ENCODE peak calls at places on chromosomes 4 and X, in nine cellular contexts. One of them, this sample, is unnamed.

GRCh38 chrX:46683023-46683422 is 75.9 kb downstream of the SLC9A7 start:
- DNase-seq in HEK293T: no peak
- DNase-seq in stimulated activated CD8-positive, alpha-beta memory T cell treated with anti-CD3 and anti-CD28 coated beads, Interleukin-12 subunit alpha, Interleukin-12 subunit beta, amount 100 ng/mL, for 4 hours: no peak
- DNase-seq in neural crest cell: no peak
- DNase-seq in mucosa of gallbladder: no peak
- DNase-seq in stimulated activated CD4-positive, alpha-beta T cell treated with anti-CD3 and anti-CD28 coated beads, Interleukin-12 subunit alpha, Interleukin-12 subunit beta, amount 100 ng/mL, for 4 hours: no peak
- DNase-seq in iris pigment epithelial cell: peak
- DNase-seq in astrocyte: peak
- DNase-seq in ovary: no peak
- DNase-seq in this sample: no peak

GRCh38 chrX:117138070-117138469 is 675.3 kb upstream of the CT83 start:
- DNase-seq in HEK293T: no peak
- DNase-seq in stimulated activated CD8-positive, alpha-beta memory T cell treated with anti-CD3 and anti-CD28 coated beads, Interleukin-12 subunit alpha, Interleukin-12 subunit beta, amount 100 ng/mL, for 4 hours: no peak
- DNase-seq in neural crest cell: no peak
- DNase-seq in mucosa of gallbladder: no peak
- DNase-seq in stimulated activated CD4-positive, alpha-beta T cell treated with anti-CD3 and anti-CD28 coated beads, Interleukin-12 subunit alpha, Interleukin-12 subunit beta, amount 100 ng/mL, for 4 hours: no peak
- DNase-seq in iris pigment epithelial cell: no peak
- DNase-seq in astrocyte: no peak
- DNase-seq in ovary: no peak
- DNase-seq in this sample: no peak

GRCh38 chr4:153763404-153763803 is 3.6 kb upstream of the RNF175 start:
- DNase-seq in HEK293T: no peak
- DNase-seq in stimulated activated CD8-positive, alpha-beta memory T cell treated with anti-CD3 and anti-CD28 coated beads, Interleukin-12 subunit alpha, Interleukin-12 subunit beta, amount 100 ng/mL, for 4 hours: no peak
- DNase-seq in neural crest cell: no peak
- DNase-seq in mucosa of gallbladder: no peak
- DNase-seq in stimulated activated CD4-positive, alpha-beta T cell treated with anti-CD3 and anti-CD28 coated beads, Interleukin-12 subunit alpha, Interleukin-12 subunit beta, amount 100 ng/mL, for 4 hours: no peak
- DNase-seq in iris pigment epithelial cell: no peak
- DNase-seq in astrocyte: no peak
- DNase-seq in ovary: no peak
- DNase-seq in this sample: peak

GRCh38 chrX:27598312-27598711 is 8.2 kb downstream of the DCAF8L2 start:
- DNase-seq in HEK293T: no peak
- DNase-seq in stimulated activated CD8-positive, alpha-beta memory T cell treated with anti-CD3 and anti-CD28 coated beads, Interleukin-12 subunit alpha, Interleukin-12 subunit beta, amount 100 ng/mL, for 4 hours: no peak
- DNase-seq in neural crest cell: no peak
- DNase-seq in mucosa of gallbladder: peak
- DNase-seq in stimulated activated CD4-positive, alpha-beta T cell treated with anti-CD3 and anti-CD28 coated beads, Interleukin-12 subunit alpha, Interleukin-12 subunit beta, amount 100 ng/mL, for 4 hours: no peak
- DNase-seq in iris pigment epithelial cell: peak
- DNase-seq in astrocyte: peak
- DNase-seq in ovary: peak
- DNase-seq in this sample: no peak

GRCh38 chr4:143406523-143406922 is 69.8 kb downstream of the GAB1 start:
- DNase-seq in HEK293T: no peak
- DNase-seq in stimulated activated CD8-positive, alpha-beta memory T cell treated with anti-CD3 and anti-CD28 coated beads, Interleukin-12 subunit alpha, Interleukin-12 subunit beta, amount 100 ng/mL, for 4 hours: no peak
- DNase-seq in neural crest cell: no peak
- DNase-seq in mucosa of gallbladder: peak
- DNase-seq in stimulated activated CD4-positive, alpha-beta T cell treated with anti-CD3 and anti-CD28 coated beads, Interleukin-12 subunit alpha, Interleukin-12 subunit beta, amount 100 ng/mL, for 4 hours: no peak
- DNase-seq in iris pigment epithelial cell: peak
- DNase-seq in astrocyte: peak
- DNase-seq in ovary: no peak
- DNase-seq in this sample: no peak

GRCh38 chrX:136752796-136753195 is 27.9 kb downstream of the ARHGEF6 start:
- DNase-seq in HEK293T: no peak
- DNase-seq in stimulated activated CD8-positive, alpha-beta memory T cell treated with anti-CD3 and anti-CD28 coated beads, Interleukin-12 subunit alpha, Interleukin-12 subunit beta, amount 100 ng/mL, for 4 hours: no peak
- DNase-seq in neural crest cell: no peak
- DNase-seq in mucosa of gallbladder: no peak
- DNase-seq in stimulated activated CD4-positive, alpha-beta T cell treated with anti-CD3 and anti-CD28 coated beads, Interleukin-12 subunit alpha, Interleukin-12 subunit beta, amount 100 ng/mL, for 4 hours: no peak
- DNase-seq in iris pigment epithelial cell: no peak
- DNase-seq in astrocyte: no peak
- DNase-seq in ovary: no peak
- DNase-seq in this sample: no peak

GRCh38 chr4:142416711-142417275 is 429.3 kb downstream of the INPP4B start:
- DNase-seq in HEK293T: no peak
- DNase-seq in stimulated activated CD8-positive, alpha-beta memory T cell treated with anti-CD3 and anti-CD28 coated beads, Interleukin-12 subunit alpha, Interleukin-12 subunit beta, amount 100 ng/mL, for 4 hours: no peak
- DNase-seq in neural crest cell: no peak
- DNase-seq in mucosa of gallbladder: no peak
- DNase-seq in stimulated activated CD4-positive, alpha-beta T cell treated with anti-CD3 and anti-CD28 coated beads, Interleukin-12 subunit alpha, Interleukin-12 subunit beta, amount 100 ng/mL, for 4 hours: no peak
- DNase-seq in iris pigment epithelial cell: peak
- DNase-seq in astrocyte: peak
- DNase-seq in ovary: no peak
- DNase-seq in this sample: no peak

GRCh38 chr4:23728393-23728792 is 161.5 kb downstream of the PPARGC1A start:
- DNase-seq in HEK293T: no peak
- DNase-seq in stimulated activated CD8-positive, alpha-beta memory T cell treated with anti-CD3 and anti-CD28 coated beads, Interleukin-12 subunit alpha, Interleukin-12 subunit beta, amount 100 ng/mL, for 4 hours: no peak
- DNase-seq in neural crest cell: no peak
- DNase-seq in mucosa of gallbladder: no peak
- DNase-seq in stimulated activated CD4-positive, alpha-beta T cell treated with anti-CD3 and anti-CD28 coated beads, Interleukin-12 subunit alpha, Interleukin-12 subunit beta, amount 100 ng/mL, for 4 hours: no peak
- DNase-seq in iris pigment epithelial cell: peak
- DNase-seq in astrocyte: peak
- DNase-seq in ovary: no peak
- DNase-seq in this sample: no peak

GRCh38 chrX:102720237-102721168 is at the start of gene GPRASP3:
- DNase-seq in HEK293T: peak
- DNase-seq in stimulated activated CD8-positive, alpha-beta memory T cell treated with anti-CD3 and anti-CD28 coated beads, Interleukin-12 subunit alpha, Interleukin-12 subunit beta, amount 100 ng/mL, for 4 hours: peak
- DNase-seq in neural crest cell: no peak
- DNase-seq in mucosa of gallbladder: peak
- DNase-seq in stimulated activated CD4-positive, alpha-beta T cell treated with anti-CD3 and anti-CD28 coated beads, Interleukin-12 subunit alpha, Interleukin-12 subunit beta, amount 100 ng/mL, for 4 hours: peak
- DNase-seq in iris pigment epithelial cell: peak
- DNase-seq in astrocyte: peak
- DNase-seq in ovary: peak
- DNase-seq in this sample: no peak

GRCh38 chrX:27463187-27463586 is at the start of gene PPP4R3C:
- DNase-seq in HEK293T: no peak
- DNase-seq in stimulated activated CD8-positive, alpha-beta memory T cell treated with anti-CD3 and anti-CD28 coated beads, Interleukin-12 subunit alpha, Interleukin-12 subunit beta, amount 100 ng/mL, for 4 hours: no peak
- DNase-seq in neural crest cell: no peak
- DNase-seq in mucosa of gallbladder: no peak
- DNase-seq in stimulated activated CD4-positive, alpha-beta T cell treated with anti-CD3 and anti-CD28 coated beads, Interleukin-12 subunit alpha, Interleukin-12 subunit beta, amount 100 ng/mL, for 4 hours: no peak
- DNase-seq in iris pigment epithelial cell: no peak
- DNase-seq in astrocyte: no peak
- DNase-seq in ovary: no peak
- DNase-seq in this sample: no peak

GRCh38 chr4:8106451-8107025 is 52.1 kb downstream of the ABLIM2 start:
- DNase-seq in HEK293T: no peak
- DNase-seq in stimulated activated CD8-positive, alpha-beta memory T cell treated with anti-CD3 and anti-CD28 coated beads, Interleukin-12 subunit alpha, Interleukin-12 subunit beta, amount 100 ng/mL, for 4 hours: no peak
- DNase-seq in neural crest cell: no peak
- DNase-seq in mucosa of gallbladder: no peak
- DNase-seq in stimulated activated CD4-positive, alpha-beta T cell treated with anti-CD3 and anti-CD28 coated beads, Interleukin-12 subunit alpha, Interleukin-12 subunit beta, amount 100 ng/mL, for 4 hours: no peak
- DNase-seq in iris pigment epithelial cell: no peak
- DNase-seq in astrocyte: no peak
- DNase-seq in ovary: no peak
- DNase-seq in this sample: no peak

GRCh38 chr4:23438764-23439163 is 451.1 kb downstream of the PPARGC1A start:
- DNase-seq in HEK293T: no peak
- DNase-seq in stimulated activated CD8-positive, alpha-beta memory T cell treated with anti-CD3 and anti-CD28 coated beads, Interleukin-12 subunit alpha, Interleukin-12 subunit beta, amount 100 ng/mL, for 4 hours: no peak
- DNase-seq in neural crest cell: no peak
- DNase-seq in mucosa of gallbladder: no peak
- DNase-seq in stimulated activated CD4-positive, alpha-beta T cell treated with anti-CD3 and anti-CD28 coated beads, Interleukin-12 subunit alpha, Interleukin-12 subunit beta, amount 100 ng/mL, for 4 hours: no peak
- DNase-seq in iris pigment epithelial cell: no peak
- DNase-seq in astrocyte: peak
- DNase-seq in ovary: no peak
- DNase-seq in this sample: no peak

GRCh38 chrX:13029831-13030771 is 14.3 kb downstream of the FAM9C start:
- DNase-seq in HEK293T: no peak
- DNase-seq in stimulated activated CD8-positive, alpha-beta memory T cell treated with anti-CD3 and anti-CD28 coated beads, Interleukin-12 subunit alpha, Interleukin-12 subunit beta, amount 100 ng/mL, for 4 hours: no peak
- DNase-seq in neural crest cell: no peak
- DNase-seq in mucosa of gallbladder: no peak
- DNase-seq in stimulated activated CD4-positive, alpha-beta T cell treated with anti-CD3 and anti-CD28 coated beads, Interleukin-12 subunit alpha, Interleukin-12 subunit beta, amount 100 ng/mL, for 4 hours: no peak
- DNase-seq in iris pigment epithelial cell: no peak
- DNase-seq in astrocyte: no peak
- DNase-seq in ovary: no peak
- DNase-seq in this sample: no peak

GRCh38 chr4:1479454-1479853 is 73.2 kb upstream of the NKX1-1 start:
- DNase-seq in HEK293T: no peak
- DNase-seq in stimulated activated CD8-positive, alpha-beta memory T cell treated with anti-CD3 and anti-CD28 coated beads, Interleukin-12 subunit alpha, Interleukin-12 subunit beta, amount 100 ng/mL, for 4 hours: no peak
- DNase-seq in neural crest cell: no peak
- DNase-seq in mucosa of gallbladder: no peak
- DNase-seq in stimulated activated CD4-positive, alpha-beta T cell treated with anti-CD3 and anti-CD28 coated beads, Interleukin-12 subunit alpha, Interleukin-12 subunit beta, amount 100 ng/mL, for 4 hours: no peak
- DNase-seq in iris pigment epithelial cell: no peak
- DNase-seq in astrocyte: no peak
- DNase-seq in ovary: peak
- DNase-seq in this sample: no peak

GRCh38 chrX:10447577-10448214 is 172.7 kb downstream of the MID1 start:
- DNase-seq in HEK293T: no peak
- DNase-seq in stimulated activated CD8-positive, alpha-beta memory T cell treated with anti-CD3 and anti-CD28 coated beads, Interleukin-12 subunit alpha, Interleukin-12 subunit beta, amount 100 ng/mL, for 4 hours: no peak
- DNase-seq in neural crest cell: no peak
- DNase-seq in mucosa of gallbladder: no peak
- DNase-seq in stimulated activated CD4-positive, alpha-beta T cell treated with anti-CD3 and anti-CD28 coated beads, Interleukin-12 subunit alpha, Interleukin-12 subunit beta, amount 100 ng/mL, for 4 hours: no peak
- DNase-seq in iris pigment epithelial cell: peak
- DNase-seq in astrocyte: peak
- DNase-seq in ovary: no peak
- DNase-seq in this sample: no peak

GRCh38 chr4:151644625-151645024 is 116.2 kb downstream of the GATB start:
- DNase-seq in HEK293T: peak
- DNase-seq in stimulated activated CD8-positive, alpha-beta memory T cell treated with anti-CD3 and anti-CD28 coated beads, Interleukin-12 subunit alpha, Interleukin-12 subunit beta, amount 100 ng/mL, for 4 hours: no peak
- DNase-seq in neural crest cell: peak
- DNase-seq in mucosa of gallbladder: no peak
- DNase-seq in stimulated activated CD4-positive, alpha-beta T cell treated with anti-CD3 and anti-CD28 coated beads, Interleukin-12 subunit alpha, Interleukin-12 subunit beta, amount 100 ng/mL, for 4 hours: no peak
- DNase-seq in iris pigment epithelial cell: no peak
- DNase-seq in astrocyte: no peak
- DNase-seq in ovary: no peak
- DNase-seq in this sample: peak

GRCh38 chr4:3313556-3314228 is 20.9 kb downstream of the RGS12 start:
- DNase-seq in HEK293T: no peak
- DNase-seq in stimulated activated CD8-positive, alpha-beta memory T cell treated with anti-CD3 and anti-CD28 coated beads, Interleukin-12 subunit alpha, Interleukin-12 subunit beta, amount 100 ng/mL, for 4 hours: no peak
- DNase-seq in neural crest cell: no peak
- DNase-seq in mucosa of gallbladder: no peak
- DNase-seq in stimulated activated CD4-positive, alpha-beta T cell treated with anti-CD3 and anti-CD28 coated beads, Interleukin-12 subunit alpha, Interleukin-12 subunit beta, amount 100 ng/mL, for 4 hours: no peak
- DNase-seq in iris pigment epithelial cell: no peak
- DNase-seq in astrocyte: no peak
- DNase-seq in ovary: no peak
- DNase-seq in this sample: no peak

GRCh38 chr4:16082424-16083216 is 1.2 kb downstream of the PROM1 start:
- DNase-seq in HEK293T: peak
- DNase-seq in stimulated activated CD8-positive, alpha-beta memory T cell treated with anti-CD3 and anti-CD28 coated beads, Interleukin-12 subunit alpha, Interleukin-12 subunit beta, amount 100 ng/mL, for 4 hours: no peak
- DNase-seq in neural crest cell: peak
- DNase-seq in mucosa of gallbladder: no peak
- DNase-seq in stimulated activated CD4-positive, alpha-beta T cell treated with anti-CD3 and anti-CD28 coated beads, Interleukin-12 subunit alpha, Interleukin-12 subunit beta, amount 100 ng/mL, for 4 hours: peak
- DNase-seq in iris pigment epithelial cell: peak
- DNase-seq in astrocyte: peak
- DNase-seq in ovary: peak
- DNase-seq in this sample: no peak

GRCh38 chr4:81564025-81564424 is 92.3 kb upstream of the RASGEF1B start:
- DNase-seq in HEK293T: no peak
- DNase-seq in stimulated activated CD8-positive, alpha-beta memory T cell treated with anti-CD3 and anti-CD28 coated beads, Interleukin-12 subunit alpha, Interleukin-12 subunit beta, amount 100 ng/mL, for 4 hours: no peak
- DNase-seq in neural crest cell: no peak
- DNase-seq in mucosa of gallbladder: no peak
- DNase-seq in stimulated activated CD4-positive, alpha-beta T cell treated with anti-CD3 and anti-CD28 coated beads, Interleukin-12 subunit alpha, Interleukin-12 subunit beta, amount 100 ng/mL, for 4 hours: no peak
- DNase-seq in iris pigment epithelial cell: no peak
- DNase-seq in astrocyte: no peak
- DNase-seq in ovary: no peak
- DNase-seq in this sample: no peak

GRCh38 chrX:107823456-107823855 is 2.2 kb upstream of the MID2 start:
- DNase-seq in HEK293T: no peak
- DNase-seq in stimulated activated CD8-positive, alpha-beta memory T cell treated with anti-CD3 and anti-CD28 coated beads, Interleukin-12 subunit alpha, Interleukin-12 subunit beta, amount 100 ng/mL, for 4 hours: no peak
- DNase-seq in neural crest cell: no peak
- DNase-seq in mucosa of gallbladder: no peak
- DNase-seq in stimulated activated CD4-positive, alpha-beta T cell treated with anti-CD3 and anti-CD28 coated beads, Interleukin-12 subunit alpha, Interleukin-12 subunit beta, amount 100 ng/mL, for 4 hours: no peak
- DNase-seq in iris pigment epithelial cell: peak
- DNase-seq in astrocyte: peak
- DNase-seq in ovary: no peak
- DNase-seq in this sample: no peak

GRCh38 chr4:54941994-54942552 is 183.3 kb downstream of the KDR start:
- DNase-seq in HEK293T: no peak
- DNase-seq in stimulated activated CD8-positive, alpha-beta memory T cell treated with anti-CD3 and anti-CD28 coated beads, Interleukin-12 subunit alpha, Interleukin-12 subunit beta, amount 100 ng/mL, for 4 hours: no peak
- DNase-seq in neural crest cell: no peak
- DNase-seq in mucosa of gallbladder: no peak
- DNase-seq in stimulated activated CD4-positive, alpha-beta T cell treated with anti-CD3 and anti-CD28 coated beads, Interleukin-12 subunit alpha, Interleukin-12 subunit beta, amount 100 ng/mL, for 4 hours: no peak
- DNase-seq in iris pigment epithelial cell: no peak
- DNase-seq in astrocyte: no peak
- DNase-seq in ovary: no peak
- DNase-seq in this sample: no peak

GRCh38 chr4:8665406-8666360 is 73.1 kb downstream of the CPZ start:
- DNase-seq in HEK293T: no peak
- DNase-seq in stimulated activated CD8-positive, alpha-beta memory T cell treated with anti-CD3 and anti-CD28 coated beads, Interleukin-12 subunit alpha, Interleukin-12 subunit beta, amount 100 ng/mL, for 4 hours: no peak
- DNase-seq in neural crest cell: no peak
- DNase-seq in mucosa of gallbladder: no peak
- DNase-seq in stimulated activated CD4-positive, alpha-beta T cell treated with anti-CD3 and anti-CD28 coated beads, Interleukin-12 subunit alpha, Interleukin-12 subunit beta, amount 100 ng/mL, for 4 hours: no peak
- DNase-seq in iris pigment epithelial cell: no peak
- DNase-seq in astrocyte: no peak
- DNase-seq in ovary: no peak
- DNase-seq in this sample: no peak

GRCh38 chr4:17510582-17510981 is 1.3 kb downstream of the QDPR start:
- DNase-seq in HEK293T: no peak
- DNase-seq in stimulated activated CD8-positive, alpha-beta memory T cell treated with anti-CD3 and anti-CD28 coated beads, Interleukin-12 subunit alpha, Interleukin-12 subunit beta, amount 100 ng/mL, for 4 hours: no peak
- DNase-seq in neural crest cell: no peak
- DNase-seq in mucosa of gallbladder: no peak
- DNase-seq in stimulated activated CD4-positive, alpha-beta T cell treated with anti-CD3 and anti-CD28 coated beads, Interleukin-12 subunit alpha, Interleukin-12 subunit beta, amount 100 ng/mL, for 4 hours: no peak
- DNase-seq in iris pigment epithelial cell: no peak
- DNase-seq in astrocyte: no peak
- DNase-seq in ovary: no peak
- DNase-seq in this sample: peak

GRCh38 chrX:57156397-57157049 is 19.3 kb upstream of the SPIN2A start:
- DNase-seq in HEK293T: peak
- DNase-seq in stimulated activated CD8-positive, alpha-beta memory T cell treated with anti-CD3 and anti-CD28 coated beads, Interleukin-12 subunit alpha, Interleukin-12 subunit beta, amount 100 ng/mL, for 4 hours: no peak
- DNase-seq in neural crest cell: no peak
- DNase-seq in mucosa of gallbladder: no peak
- DNase-seq in stimulated activated CD4-positive, alpha-beta T cell treated with anti-CD3 and anti-CD28 coated beads, Interleukin-12 subunit alpha, Interleukin-12 subunit beta, amount 100 ng/mL, for 4 hours: no peak
- DNase-seq in iris pigment epithelial cell: peak
- DNase-seq in astrocyte: peak
- DNase-seq in ovary: no peak
- DNase-seq in this sample: peak